ENCODE peak calls at places on chromosomes 5 and 9, in four cellular contexts. Z is effector CD4-positive, alpha-beta T cell; K is stimulated activated CD4-positive, alpha-beta T cell treated with anti-CD3 and anti-CD28 coated beads, Interleukin-2, amount 100 ng/mL, for 48 hours; A is astrocyte of the spinal cord. S is an unnamed sample.

GRCh38 chr9:131099088-131099611 is 2.8 kb downstream of the AIF1L start:
- DNase-seq in A (no peak), K (no peak), Z (no peak), S (no peak)

GRCh38 chr5:149549461-149550266 is 1.6 kb downstream of the CSNK1A1 start:
- DNase-seq in K (no peak), Z (peak), A (peak), S (peak)

GRCh38 chr9:38240051-38240450 is 152.5 kb upstream of the ALDH1B1 start:
- DNase-seq in K (no peak), A (no peak), Z (no peak), S (no peak)

GRCh38 chr5:132657676-132658382 is at the start of gene IL13:
- DNase-seq in Z (no peak), A (no peak), K (no peak), S (no peak)

GRCh38 chr9:73916016-73916673 is 581.0 kb upstream of the RORB start:
- DNase-seq in A (peak), K (no peak), Z (no peak), S (no peak)

GRCh38 chr9:16243798-16244197 is 626.7 kb downstream of the BNC2 start:
- DNase-seq in Z (no peak), A (no peak), K (no peak), S (no peak)

GRCh38 chr9:127741831-127742434 is 6.8 kb upstream of the TOR2A start:
- DNase-seq in Z (no peak), A (peak), K (no peak), S (no peak)

GRCh38 chr9:18238752-18239151 is 235.2 kb upstream of the ADAMTSL1 start:
- DNase-seq in A (peak), Z (no peak), K (no peak), S (no peak)

GRCh38 chr5:74310386-74310785 is 330.1 kb downstream of the ENC1 start:
- DNase-seq in Z (no peak), A (no peak), K (no peak), S (no peak)

GRCh38 chr5:105905392-105905791 is 1765.3 kb downstream of the EFNA5 start:
- DNase-seq in K (no peak), A (no peak), Z (no peak), S (no peak)

GRCh38 chr5:131109540-131110255 is 55.4 kb downstream of the HINT1 start:
- DNase-seq in A (peak), Z (peak), K (peak), S (no peak)

GRCh38 chr9:5360341-5360740 is 20.7 kb upstream of the RLN1 start:
- DNase-seq in K (no peak), A (no peak), Z (no peak), S (no peak)